ENCODE peak calls at places on chromosomes 3 and 15, in four cellular contexts. D is cardiac fibroblast, F is HCT116, T is ovary. Y is an unnamed sample.

GRCh38 chr3:188446791-188447190 is 292.8 kb downstream of the LPP start:
- DNase-seq in D (no peak), F (no peak), T (no peak), Y (no peak)

GRCh38 chr3:186097663-186098451 is 11.0 kb downstream of the ETV5 start:
- DNase-seq in D (peak), T (no peak), F (peak), Y (peak)

GRCh38 chr3:22231061-22231460 is 480.1 kb upstream of the ZNF385D start:
- DNase-seq in T (no peak), D (peak), F (no peak), Y (peak)

GRCh38 chr3:12004741-12005513 is 739 bp downstream of the SYN2 start:
- DNase-seq in F (no peak), D (no peak), T (peak), Y (no peak)

GRCh38 chr15:37789881-37790280 is 144.6 kb upstream of the TMCO5A start:
- DNase-seq in T (no peak), D (peak), F (no peak), Y (peak)

GRCh38 chr15:67505675-67506572 is 15.0 kb upstream of the C15orf61 start:
- DNase-seq in T (no peak), F (no peak), D (no peak), Y (no peak)

GRCh38 chr3:162376761-162377160 is 880.2 kb downstream of the OTOL1 start:
- DNase-seq in F (no peak), D (peak), T (no peak), Y (no peak)

GRCh38 chr15:62824111-62824737 is 218.3 kb upstream of the TPM1 start:
- DNase-seq in F (no peak), D (peak), T (no peak), Y (peak)

GRCh38 chr3:179116816-179117215 is 31.3 kb upstream of the PIK3CA start:
- DNase-seq in T (no peak), D (no peak), F (no peak), Y (no peak)

GRCh38 chr3:116433552-116433951 is 11.7 kb downstream of the LSAMP start:
- DNase-seq in F (no peak), T (no peak), D (no peak), Y (no peak)

GRCh38 chr3:187960820-187961219 is 193.1 kb upstream of the LPP start:
- DNase-seq in D (peak), T (no peak), F (no peak), Y (no peak)

GRCh38 chr3:138114988-138115971 is at the start of gene DZIP1L:
- DNase-seq in F (peak), T (peak), D (peak), Y (peak)

GRCh38 chr15:41695750-41696436 is 35.7 kb downstream of the MGA start:
- DNase-seq in T (no peak), D (peak), F (peak), Y (peak)

GRCh38 chr3:104437891-104438290 is 928.8 kb upstream of the ALCAM start:
- DNase-seq in T (no peak), D (peak), F (no peak), Y (peak)

GRCh38 chr15:74957301-74958035 is 896 bp upstream of the RPP25 start:
- DNase-seq in D (peak), T (no peak), F (no peak), Y (no peak)

GRCh38 chr3:24128195-24129005 is 183.3 kb downstream of the NR1D2 start:
- DNase-seq in T (no peak), F (peak), D (peak), Y (peak)

GRCh38 chr15:96354731-96355560 is 24.4 kb downstream of the NR2F2 start:
- DNase-seq in D (peak), F (no peak), T (no peak), Y (peak)

DNA sequence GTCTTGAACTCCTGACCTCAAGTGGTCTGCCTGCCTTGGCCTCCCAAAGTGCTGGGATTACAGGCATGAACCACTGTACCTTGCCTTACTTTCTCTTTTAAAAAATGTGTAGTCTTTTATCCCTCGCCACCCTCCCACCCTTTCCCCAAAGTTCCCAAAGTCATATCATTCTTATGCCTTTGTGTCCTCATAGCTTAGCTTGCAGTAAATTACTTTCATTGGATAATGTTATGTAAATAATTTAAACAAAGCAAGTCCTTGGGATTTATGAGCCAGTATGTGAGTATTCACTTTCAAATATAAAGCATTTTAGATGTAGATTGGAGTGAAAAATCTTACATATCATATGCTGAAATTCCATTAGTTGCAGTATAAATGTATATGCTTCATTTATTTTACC is 11.0 kb downstream of the GTF2A2 start:
- DNase-seq in F (no peak), D (no peak), T (no peak), Y (no peak)
- H3K4me3 ChIP-seq in F (no peak), D (no peak), T (no peak), Y (no peak)

GRCh38 chr15:100758554-100758953 is 121.1 kb upstream of the ALDH1A3 start:
- DNase-seq in T (no peak), D (no peak), F (no peak), Y (no peak)
- H3K4me3 ChIP-seq in T (no peak), D (no peak), F (no peak), Y (no peak)

GRCh38 chr15:55969582-55969981 is 23.8 kb downstream of the NEDD4 start:
- DNase-seq in T (no peak), F (no peak), D (no peak), Y (peak)
- H3K4me3 ChIP-seq in T (no peak), F (no peak), D (no peak), Y (no peak)

GRCh38 chr3:120425877-120426276 is 24.9 kb downstream of the FSTL1 start:
- DNase-seq in T (no peak), F (no peak), D (peak), Y (no peak)

GRCh38 chr3:120428904-120429303 is 21.9 kb downstream of the FSTL1 start:
- DNase-seq in D (peak), T (no peak), F (no peak), Y (no peak)

GRCh38 chr3:120425196-120425595 is 25.6 kb downstream of the FSTL1 start:
- DNase-seq in T (no peak), D (no peak), F (no peak), Y (no peak)

GRCh38 chr3:120424506-120424905 is 26.3 kb downstream of the FSTL1 start:
- DNase-seq in F (no peak), T (no peak), D (no peak), Y (no peak)

DNA sequence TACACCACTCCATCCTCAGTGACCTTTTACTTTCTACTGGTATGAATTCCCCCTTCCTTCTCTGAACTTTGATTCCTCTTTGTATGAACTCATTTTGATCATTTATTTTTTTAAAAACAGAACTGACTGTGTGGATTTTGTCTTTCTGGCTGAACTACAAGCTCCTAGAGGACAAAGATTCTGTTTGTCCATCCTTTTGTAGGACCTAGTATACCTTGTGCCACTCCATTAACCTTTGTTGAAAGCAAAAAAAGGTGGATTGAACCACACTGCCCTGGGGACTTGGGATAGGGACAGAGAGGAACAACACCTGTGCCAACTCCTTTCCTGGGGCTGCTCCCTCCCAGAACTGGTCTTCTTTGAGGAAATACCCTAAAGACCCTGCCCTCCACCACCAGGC is 23.6 kb downstream of the FSTL1 start:
- DNase-seq in F (no peak), T (no peak), D (no peak), Y (no peak)
- H3K4me3 ChIP-seq in F (no peak), T (no peak), D (no peak), Y (no peak)

Y was measured in epithelial cell of esophagus.